ENCODE peak calls at places on chromosomes 12 and 14, in six cellular contexts. S is tibial artery, A is WERI-Rb-1, L is mucosa of descending colon, F is cardiac muscle cell, Y is kidney. Z is an unnamed sample.

GRCh38 chr12:116559330-116560080 is at the start of gene MAP1LC3B2:
- DNase-seq in S (peak; percentile 41), L (peak; percentile 85), F (peak; percentile 90), A (no peak), Y (peak; percentile 89), Z (peak; percentile 50)

GRCh38 chr14:105861985-105862465 is 335.6 kb downstream of the TMEM121 start:
- DNase-seq in L (peak; percentile 13), A (no peak), Y (peak; percentile 37), S (no peak), F (no peak), Z (no peak)

GRCh38 chr14:54085841-54086240 is 129.2 kb upstream of the BMP4 start:
- DNase-seq in Y (no peak), S (no peak), F (no peak), A (no peak), L (no peak), Z (peak; percentile 45)

GRCh38 chr12:7175493-7175892 is 14.0 kb upstream of the PEX5 start:
- DNase-seq in Y (no peak), L (no peak), S (no peak), A (no peak), F (peak; percentile 59), Z (no peak)

GRCh38 chr12:127515941-127516340 is 751.0 kb upstream of the TMEM132C start:
- DNase-seq in F (no peak), Y (no peak), L (no peak), S (no peak), A (no peak), Z (no peak)

GRCh38 chr12:131106542-131106941 is 152.8 kb downstream of the ADGRD1 start:
- DNase-seq in F (no peak), L (no peak), Y (no peak), S (peak; percentile 15), A (no peak), Z (no peak)

GRCh38 chr14:84527706-84528105 is 1002.2 kb upstream of the FLRT2 start:
- DNase-seq in Y (no peak), L (no peak), S (no peak), A (no peak), F (no peak), Z (no peak)

GRCh38 chr12:59067068-59067467 is 146.8 kb upstream of the LRIG3 start:
- DNase-seq in L (no peak), Y (no peak), S (no peak), A (peak; percentile 13), F (peak; percentile 38), Z (peak; percentile 40)

GRCh38 chr12:12881495-12881894 is 9.9 kb upstream of the GPRC5A start:
- DNase-seq in A (no peak), F (peak; percentile 32), S (no peak), Y (no peak), L (peak; percentile 66), Z (no peak)

GRCh38 chr12:19430988-19431387 is 8.3 kb upstream of the AEBP2 start:
- DNase-seq in A (no peak), Y (no peak), L (no peak), F (peak; percentile 18), S (no peak), Z (no peak)

GRCh38 chr12:104376650-104377506 is 73.3 kb downstream of the EID3 start:
- DNase-seq in F (no peak), S (no peak), Y (no peak), L (no peak), A (no peak), Z (no peak)

GRCh38 chr12:17132336-17132735 is 526.4 kb upstream of the LMO3 start:
- DNase-seq in L (no peak), S (no peak), A (no peak), Y (no peak), F (no peak), Z (no peak)

GRCh38 chr12:3280967-3281366 is 203.8 kb downstream of the TSPAN9 start:
- DNase-seq in A (no peak), F (no peak), S (no peak), L (no peak), Y (no peak), Z (no peak)

GRCh38 chr12:123643911-123644310 is 10.3 kb downstream of the GTF2H3 start:
- DNase-seq in A (no peak), Y (no peak), F (no peak), S (no peak), L (no peak), Z (no peak)

GRCh38 chr12:5186715-5187114 is 143.0 kb downstream of the KCNA5 start:
- DNase-seq in A (no peak), S (no peak), Y (no peak), F (no peak), L (no peak), Z (no peak)

GRCh38 chr12:6607751-6608591 is 792 bp upstream of the CHD4 start:
- DNase-seq in S (peak; percentile 58), F (peak; percentile 66), L (peak; percentile 41), A (peak; percentile 87), Y (no peak), Z (no peak)

GRCh38 chr12:77163068-77163810 is 97.9 kb upstream of the E2F7 start:
- DNase-seq in F (no peak), S (no peak), Y (no peak), L (no peak), A (no peak), Z (no peak)

GRCh38 chr12:67506739-67507138 is 141.8 kb upstream of the DYRK2 start:
- DNase-seq in A (no peak), S (no peak), F (no peak), L (no peak), Y (no peak), Z (no peak)

GRCh38 chr12:67512061-67512460 is 136.5 kb upstream of the DYRK2 start:
- DNase-seq in F (peak; percentile 16), L (no peak), A (no peak), Y (no peak), S (no peak), Z (peak; percentile 27)

GRCh38 chr12:67514502-67514901 is 134.0 kb upstream of the DYRK2 start:
- DNase-seq in A (no peak), L (no peak), S (no peak), F (no peak), Y (no peak), Z (no peak)

GRCh38 chr12:67509987-67510386 is 138.6 kb upstream of the DYRK2 start:
- DNase-seq in A (no peak), Y (no peak), L (no peak), S (no peak), F (peak; percentile 75), Z (peak; percentile 41)

GRCh38 chr12:67508830-67509229 is 139.7 kb upstream of the DYRK2 start:
- DNase-seq in F (no peak), Y (no peak), L (no peak), S (no peak), A (no peak), Z (no peak)
- H3K4me3 ChIP-seq in F (no peak overlapping the region), Y (no peak overlapping the region), L (no peak overlapping the region), S (no peak overlapping the region), A (no peak overlapping the region), Z (no peak overlapping the region)

GRCh38 chr14:70600382-70601157 is at the start of gene MED6:
- DNase-seq in A (peak; percentile 97), Y (peak; percentile 97), S (peak; percentile 88), F (peak; percentile 96), L (peak; percentile 94), Z (peak; percentile 69)

GRCh38 chr14:70601162-70601561 is 707 bp upstream of the MED6 start:
- DNase-seq in A (no peak), S (no peak), Y (no peak), L (no peak), F (peak; percentile 64), Z (no peak)

GRCh38 chr14:70594461-70594860 is 6.0 kb downstream of the MED6 start:
- DNase-seq in L (no peak), F (no peak), A (no peak), Y (no peak), S (no peak), Z (no peak)

DNA sequence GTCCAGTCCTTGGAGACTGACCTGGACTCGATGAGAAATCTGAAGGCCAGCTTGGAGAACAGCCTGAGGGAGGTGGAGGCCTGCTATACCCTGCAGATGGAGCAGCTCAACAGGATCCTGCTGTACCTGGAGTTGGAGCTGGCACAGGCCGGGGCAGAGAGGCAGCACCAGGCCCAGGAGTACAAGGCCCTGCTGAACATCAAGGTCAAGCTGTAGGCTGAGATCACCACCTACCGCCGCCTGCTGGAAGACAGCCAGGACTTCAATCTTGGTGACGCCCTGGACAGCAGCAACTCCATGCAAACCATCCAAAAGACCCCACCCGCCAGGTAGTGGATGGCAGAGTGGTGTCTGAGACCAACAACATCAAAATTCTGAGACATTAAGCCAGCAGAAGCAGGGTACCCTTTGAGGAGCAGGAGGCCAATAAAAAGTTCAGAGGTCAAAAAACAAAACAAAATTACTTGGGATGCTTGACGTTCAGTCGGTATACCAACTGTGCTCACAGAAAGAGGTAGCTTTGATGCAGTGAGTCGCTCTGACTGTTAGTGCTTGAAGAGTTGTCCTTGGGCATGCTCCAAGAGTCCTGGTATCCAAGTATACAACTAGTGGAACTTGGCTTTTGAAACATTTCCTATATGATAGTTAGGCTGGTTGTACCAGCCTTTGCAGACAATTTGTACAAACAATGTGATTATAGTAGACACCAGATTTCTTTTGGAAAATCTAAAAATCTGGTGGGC is 4.8 kb downstream of the MED6 start:
- DNase-seq in F (no peak), A (no peak), Y (peak; percentile 60), L (no peak), S (no peak), Z (no peak)
- TF ChIP-seq CTCF in F (no peak), A (no peak), Y (no peak), L (no peak), S (no peak), Z (no peak)

GRCh38 chr14:44798386-44799242 is 163.1 kb downstream of the KLHL28 start:
- DNase-seq in S (no peak), Y (no peak), F (no peak), A (no peak), L (no peak), Z (no peak)
- H3K4me3 ChIP-seq in S (no peak overlapping the region), Y (no peak overlapping the region), F (no peak overlapping the region), A (no peak overlapping the region), L (no peak overlapping the region), Z (peak overlapping the region; percentile 24)

GRCh38 chr14:33774866-33775519 is 175.9 kb downstream of the EGLN3 start:
- DNase-seq in S (no peak), A (no peak), F (no peak), Y (no peak), L (no peak), Z (no peak)

GRCh38 chr14:33776871-33777270 is 174.0 kb downstream of the EGLN3 start:
- DNase-seq in S (no peak), Y (no peak), L (no peak), F (no peak), A (no peak), Z (no peak)

GRCh38 chr14:33777651-33778050 is 173.2 kb downstream of the EGLN3 start:
- DNase-seq in Y (no peak), L (no peak), F (no peak), A (no peak), S (no peak), Z (no peak)

GRCh38 chr14:33774161-33774560 is 176.7 kb downstream of the EGLN3 start:
- DNase-seq in A (no peak), L (no peak), F (no peak), S (no peak), Y (no peak), Z (no peak)

GRCh38 chr14:33773205-33774030 is 177.5 kb downstream of the EGLN3 start:
- DNase-seq in Y (no peak), L (no peak), F (no peak), A (no peak), S (no peak), Z (no peak)
- TF ChIP-seq CTCF in Y (no peak), L (no peak), F (no peak), A (no peak), S (no peak), Z (no peak)

Z was measured in astrocyte of the cerebellum.